ENCODE peak calls at places on chromosomes 2 and 18, in five cellular contexts. E, P, X, Y and A are unnamed samples.
A peak's percentile ranks its signal among the peaks of the same experiment; 100 is the strongest.

GRCh38 chr18:76923485-76924085 is 101.2 kb downstream of the ZNF236 start:
- DNase-seq in E (no peak), P (no peak), X (no peak), Y (peak; percentile 4), A (no peak)

GRCh38 chr2:127737892-127738291 is 36.6 kb downstream of the SFT2D3 start:
- DNase-seq in E (no peak), P (no peak), X (no peak), Y (no peak), A (no peak)

GRCh38 chr18:36386150-36386920 is 88.8 kb downstream of the FHOD3 start:
- DNase-seq in E (peak; percentile 53), P (no peak), X (no peak), Y (peak; percentile 55), A (no peak)

GRCh38 chr2:223524066-223524465 is 78.1 kb downstream of the SCG2 start:
- DNase-seq in E (no peak), P (no peak), X (no peak), Y (no peak), A (no peak)

GRCh38 chr2:213152065-213152794 is 818 bp upstream of the IKZF2 start:
- DNase-seq in E (peak; percentile 86), P (no peak), X (peak; percentile 77), Y (no peak), A (no peak)

GRCh38 chr2:221570321-221571107 is 1.6 kb downstream of the EPHA4 start:
- DNase-seq in E (peak; percentile 64), P (no peak), X (peak; percentile 50), Y (no peak), A (peak; percentile 24)

GRCh38 chr2:225614915-225615314 is 215.4 kb downstream of the NYAP2 start:
- DNase-seq in E (no peak), P (no peak), X (no peak), Y (no peak), A (no peak)

GRCh38 chr18:1308686-1309085 is 404.0 kb downstream of the ADCYAP1 start:
- DNase-seq in E (no peak), P (no peak), X (no peak), Y (no peak), A (no peak)

GRCh38 chr2:44126106-44126797 is 42.4 kb upstream of the PPM1B start:
- DNase-seq in E (no peak), P (no peak), X (no peak), Y (peak; percentile 62), A (no peak)

GRCh38 chr18:5542393-5543035 is 1.3 kb downstream of the EPB41L3 start:
- DNase-seq in E (no peak), P (no peak), X (no peak), Y (no peak), A (no peak)

GRCh38 chr2:17759805-17760204 is 5.9 kb downstream of the GEN1 start:
- DNase-seq in E (no peak), P (no peak), X (no peak), Y (no peak), A (no peak)

GRCh38 chr18:61697306-61697909 is 195.4 kb downstream of the RNF152 start:
- DNase-seq in E (no peak), P (no peak), X (no peak), Y (no peak), A (no peak)

GRCh38 chr2:164903944-164904343 is 51.4 kb downstream of the SLC38A11 start:
- DNase-seq in E (no peak), P (peak; percentile 6), X (no peak), Y (no peak), A (no peak)

GRCh38 chr2:218387369-218388194 is 5.5 kb downstream of the SLC11A1 start:
- DNase-seq in E (peak; percentile 61), P (no peak), X (peak; percentile 73), Y (no peak), A (no peak)

GRCh38 chr2:200033939-200034338 is 78.6 kb downstream of the MAIP1 start:
- DNase-seq in E (no peak), P (no peak), X (no peak), Y (no peak), A (no peak)

GRCh38 chr2:112634153-112634873 is 11.4 kb upstream of the SLC20A1 start:
- DNase-seq in E (no peak), P (no peak), X (peak; percentile 67), Y (no peak), A (no peak)

GRCh38 chr2:107358921-107359320 is 467.8 kb upstream of the RGPD4 start:
- DNase-seq in E (no peak), P (no peak), X (no peak), Y (no peak), A (no peak)

GRCh38 chr2:152221870-152222269 is 46.3 kb upstream of the STAM2 start:
- DNase-seq in E (no peak), P (no peak), X (no peak), Y (no peak), A (no peak)

GRCh38 chr2:105797298-105797819 is 52.6 kb downstream of the NCK2 start:
- DNase-seq in E (no peak), P (peak; percentile 77), X (peak; percentile 77), Y (no peak), A (no peak)
- H3K4me1 ChIP-seq in E (peaks cover 49% of the 10 kb centered on the region), P (peaks cover 80% of the 10 kb centered on the region), X (peaks cover 66% of the 10 kb centered on the region), Y (peaks cover 38% of the 10 kb centered on the region), A (peaks cover 100% of the 10 kb centered on the region)

DNA sequence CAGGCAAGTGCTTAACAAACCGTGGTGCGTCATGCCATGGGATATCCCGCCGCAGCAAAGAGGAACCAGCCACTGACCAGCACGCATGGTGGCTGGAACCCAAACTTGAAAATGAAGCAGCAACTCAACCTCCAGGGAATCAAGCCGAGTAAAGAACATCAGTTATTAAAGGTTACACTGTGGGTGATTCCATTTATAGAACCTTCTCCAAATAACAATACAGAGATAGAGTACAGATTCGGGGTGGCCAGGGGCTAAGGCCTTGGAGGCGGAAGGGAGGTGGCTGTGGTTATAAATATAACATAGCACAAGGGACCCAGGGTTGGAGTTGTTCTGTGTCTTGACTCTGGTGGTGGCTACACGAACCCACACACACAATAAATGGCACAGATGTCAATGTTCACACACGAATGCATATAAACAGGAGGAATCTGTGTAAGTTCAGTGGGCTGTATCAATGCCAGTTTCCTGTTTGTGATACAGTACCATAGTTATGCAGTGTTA is 123.1 kb downstream of the EIPR1 start:
- DNase-seq in E (no peak), P (no peak), X (no peak), Y (no peak), A (no peak)
- H3K27ac ChIP-seq in E (no peak overlapping the region), P (no peak overlapping the region), X (no peak overlapping the region), Y (no peak overlapping the region), A (no peak overlapping the region)

DNA sequence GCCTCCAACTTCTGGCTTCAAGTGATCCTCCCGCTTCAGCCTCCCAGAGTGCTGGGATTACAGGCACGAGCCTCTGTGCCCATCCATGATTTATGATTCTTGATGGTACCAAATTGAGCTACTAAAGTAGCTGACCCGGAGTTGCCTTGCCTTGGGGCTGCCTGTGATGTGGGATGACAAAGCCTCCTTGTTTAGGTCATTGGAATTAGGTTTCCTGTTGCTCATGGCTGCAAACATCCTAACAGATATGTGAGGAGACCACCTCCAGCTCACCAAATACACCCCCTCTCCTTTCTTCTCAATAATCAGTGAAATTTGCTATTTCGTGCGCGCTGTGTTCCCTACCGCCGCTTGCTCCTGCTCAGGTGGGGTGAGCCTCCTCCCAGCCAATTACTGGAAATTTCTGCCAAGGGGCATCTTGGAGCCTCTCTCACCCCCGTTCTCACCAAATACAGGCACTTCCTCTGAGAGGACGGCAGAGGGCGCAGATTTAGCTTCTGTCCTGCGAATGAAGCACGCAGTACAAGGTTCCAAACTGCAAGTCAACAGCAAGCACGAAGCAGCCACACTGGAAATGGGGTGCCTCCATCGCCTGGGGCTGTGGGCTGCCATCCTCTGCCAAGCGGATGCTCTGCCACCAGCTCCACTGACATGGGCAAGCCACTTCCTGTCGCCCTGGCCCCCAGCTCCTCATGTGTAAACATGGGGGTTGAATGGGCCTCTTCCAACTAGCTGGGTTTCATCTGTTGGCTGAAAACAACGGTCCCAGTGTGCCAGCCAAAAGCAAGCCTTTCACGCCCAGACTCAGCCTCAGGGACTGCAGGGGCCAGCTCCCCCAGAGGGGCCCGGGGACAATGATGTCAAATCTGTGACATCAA is 71.7 kb downstream of the NCAPH start:
- DNase-seq in E (peak; percentile 74), P (peak; percentile 86), X (peak; percentile 84), Y (peak; percentile 21), A (peak; percentile 52)
- H3K4me3 ChIP-seq in E (no peak overlapping the region), P (no peak overlapping the region), X (no peak overlapping the region), Y (no peak overlapping the region), A (peak overlapping the region; percentile 58)

GRCh38 chr2:32716598-32716997 is 88.7 kb downstream of the TTC27 start:
- DNase-seq in E (no peak), P (no peak), X (no peak), Y (no peak), A (no peak)
- H3K4me1 ChIP-seq in E (peaks cover 40% of the 10 kb centered on the region), P (no peaks in the 10 kb centered on the region), X (no peaks in the 10 kb centered on the region), Y (peaks cover 20% of the 10 kb centered on the region), A (no peaks in the 10 kb centered on the region)

DNA sequence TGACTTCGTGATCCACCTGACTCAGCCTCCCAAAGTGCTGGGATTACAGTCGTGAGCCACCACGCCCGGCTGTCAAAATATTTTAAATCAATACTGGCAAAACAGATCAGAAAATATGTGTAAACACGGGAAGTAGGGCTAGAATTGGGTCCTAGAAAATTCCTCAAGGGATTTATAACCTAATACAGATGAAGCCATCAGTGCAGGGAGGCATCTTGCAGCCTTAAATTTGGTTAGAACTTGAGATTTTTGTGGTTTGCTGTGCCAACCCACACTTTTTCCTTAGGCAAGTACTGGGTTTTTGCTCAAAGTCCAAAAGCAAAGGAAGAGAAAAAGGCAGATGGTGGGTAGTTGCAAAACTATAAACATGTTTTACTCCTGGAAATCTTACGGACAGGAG is 33.7 kb upstream of the NFE2L2 start:
- DNase-seq in E (no peak), P (no peak), X (no peak), Y (no peak), A (no peak)
- H3K27ac ChIP-seq in E (no peak overlapping the region), P (no peak overlapping the region), X (no peak overlapping the region), Y (no peak overlapping the region), A (no peak overlapping the region)

DNA sequence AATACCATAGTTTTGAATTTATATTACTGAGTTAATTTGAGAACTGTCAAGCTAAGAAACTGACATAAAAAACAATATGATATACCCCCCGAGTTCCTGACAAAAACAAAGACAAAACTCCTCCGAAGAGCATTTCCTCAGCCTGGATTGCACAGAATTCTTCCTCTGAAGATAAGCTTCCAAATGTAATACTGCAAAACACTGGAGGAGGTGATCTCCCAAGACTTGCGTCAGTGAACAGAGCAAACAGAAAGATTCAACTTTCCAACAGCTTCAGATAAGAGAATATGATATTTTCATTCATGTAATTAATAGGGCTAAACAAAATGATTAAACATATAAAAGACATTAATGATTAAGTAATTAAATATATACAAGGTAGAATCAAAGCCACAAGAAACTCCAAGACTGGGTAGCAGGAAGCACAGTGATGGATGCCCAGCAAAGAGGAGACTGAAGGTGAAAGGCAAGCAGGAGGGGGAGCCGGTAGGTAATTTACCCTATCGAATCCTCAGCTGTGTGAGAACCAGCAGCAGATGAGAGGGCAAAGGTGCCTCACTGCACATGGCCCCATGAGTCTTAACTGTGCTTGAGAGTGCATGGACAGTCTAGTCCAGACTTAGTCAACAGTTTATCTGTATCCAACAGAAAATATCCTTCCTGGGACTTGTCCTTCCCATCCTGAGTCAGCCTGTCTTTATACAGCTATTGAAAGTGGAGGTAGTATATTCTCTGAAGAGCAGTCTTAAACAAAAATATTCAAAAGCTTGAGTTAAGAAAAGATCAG is 18.3 kb upstream of the SERPINB3 start:
- DNase-seq in E (no peak), P (no peak), X (no peak), Y (no peak), A (no peak)
- H3K4me3 ChIP-seq in E (no peak overlapping the region), P (no peak overlapping the region), X (no peak overlapping the region), Y (no peak overlapping the region), A (no peak overlapping the region)

GRCh38 chr2:55153564-55154315 is 78.4 kb downstream of the CLHC1 start:
- DNase-seq in E (peak; percentile 37), P (no peak), X (no peak), Y (no peak), A (no peak)
- H3K4me1 ChIP-seq in E (peaks cover 56% of the 10 kb centered on the region), P (no peaks in the 10 kb centered on the region), X (no peaks in the 10 kb centered on the region), Y (peaks cover 56% of the 10 kb centered on the region), A (no peaks in the 10 kb centered on the region)

GRCh38 chr2:37829616-37830385 is 95.3 kb upstream of the RMDN2 start:
- DNase-seq in E (no peak), P (no peak), X (no peak), Y (no peak), A (no peak)
- H3K27ac ChIP-seq in E (peak overlapping the region; percentile 48), P (no peak overlapping the region), X (no peak overlapping the region), Y (no peak overlapping the region), A (no peak overlapping the region)